ENCODE peak calls at places on chromosomes 4 and X, in ten cellular contexts. S is transverse colon, D is cardiac muscle cell, F is vagina, I is ovary, K is fibroblast of lung, Z is lower lobe of right lung, U is brain microvascular endothelial cell, J is PC-9, E is astrocyte. P is an unnamed sample.
A peak's percentile ranks its signal among the peaks of the same experiment; 100 is the strongest.

GRCh38 chrX:2388669-2389068 is 112.1 kb downstream of the DHRSX start:
- DNase-seq in D (no peak), S (no peak), E (no peak), I (no peak), U (no peak), F (no peak), J (no peak), K (no peak), Z (no peak), P (no peak)

GRCh38 chr4:105895609-105896460 is 564 bp downstream of the NPNT start:
- DNase-seq in D (peak; percentile 44), I (peak; percentile 39), F (no peak), E (peak; percentile 2), U (no peak), Z (peak; percentile 67), J (no peak), S (peak; percentile 52), K (no peak), P (no peak)

GRCh38 chr4:138560448-138560847 is 318.3 kb upstream of the SLC7A11 start:
- DNase-seq in I (no peak), S (no peak), J (no peak), Z (no peak), D (no peak), K (no peak), U (no peak), E (no peak), F (no peak), P (no peak)

GRCh38 chrX:67544871-67545771 is 1.3 kb downstream of the AR start:
- DNase-seq in D (no peak), Z (peak; percentile 34), E (peak; percentile 32), J (no peak), I (peak; percentile 51), U (peak; percentile 18), S (no peak), F (no peak), K (peak; percentile 55), P (no peak)

GRCh38 chrX:129876734-129877395 is 29.1 kb upstream of the UTP14A start:
- DNase-seq in F (no peak), J (peak; percentile 95), Z (no peak), D (no peak), S (no peak), U (peak; percentile 3), K (peak; percentile 2), E (peak; percentile 74), I (no peak), P (peak; percentile 31)

GRCh38 chr4:156388826-156389225 is 435.2 kb upstream of the CTSO start:
- DNase-seq in K (peak; percentile 17), D (no peak), I (no peak), J (no peak), E (peak; percentile 45), S (no peak), F (no peak), Z (no peak), U (peak; percentile 32), P (no peak)

GRCh38 chr4:83109480-83110221 is 4.9 kb downstream of the PLAC8 start:
- DNase-seq in Z (peak; percentile 66), I (peak; percentile 46), J (no peak), K (no peak), E (no peak), U (no peak), F (no peak), S (peak; percentile 45), D (peak; percentile 72), P (no peak)

GRCh38 chrX:1400049-1400448 is 8.1 kb upstream of the SLC25A6 start:
- DNase-seq in F (no peak), K (no peak), U (no peak), I (peak; percentile 21), Z (peak; percentile 39), D (no peak), S (no peak), J (no peak), E (no peak), P (no peak)

GRCh38 chr4:156196722-156197121 is 243.1 kb upstream of the CTSO start:
- DNase-seq in I (no peak), U (no peak), J (no peak), K (no peak), Z (no peak), S (no peak), E (no peak), D (no peak), F (no peak), P (no peak)

GRCh38 chrX:100863326-100863854 is 10.8 kb downstream of the NOX1 start:
- DNase-seq in K (peak; percentile 61), S (no peak), I (no peak), E (no peak), F (no peak), D (no peak), J (no peak), Z (peak; percentile 32), U (no peak), P (no peak)

GRCh38 chr4:21726255-21726815 is 222.2 kb downstream of the KCNIP4 start:
- DNase-seq in D (no peak), F (no peak), I (no peak), J (no peak), Z (no peak), K (peak; percentile 9), E (peak; percentile 49), S (no peak), U (peak; percentile 40), P (no peak)

GRCh38 chr4:180909279-180909678 is 1333.9 kb upstream of the TENM3 start:
- DNase-seq in J (no peak), D (peak; percentile 2), F (no peak), U (no peak), S (no peak), I (no peak), Z (no peak), K (peak; percentile 11), E (no peak), P (no peak)

GRCh38 chr4:86401826-86402225 is 42.0 kb upstream of the MAPK10 start:
- DNase-seq in J (no peak), S (no peak), K (no peak), F (no peak), Z (no peak), E (no peak), D (no peak), U (no peak), I (no peak), P (no peak)

GRCh38 chr4:53818112-53818511 is 226.8 kb upstream of the LNX1 start:
- DNase-seq in J (no peak), E (no peak), U (no peak), Z (no peak), I (no peak), F (no peak), K (peak; percentile 36), D (no peak), S (no peak), P (no peak)

GRCh38 chr4:94934201-94934600 is 176.4 kb downstream of the BMPR1B start:
- DNase-seq in E (peak; percentile 62), J (no peak), K (peak; percentile 46), I (no peak), S (no peak), Z (no peak), F (no peak), U (peak; percentile 5), D (no peak), P (no peak)

GRCh38 chrX:84044051-84044450 is 143.9 kb downstream of the RPS6KA6 start:
- DNase-seq in E (no peak), U (no peak), I (no peak), K (no peak), F (no peak), S (no peak), Z (no peak), D (no peak), J (no peak), P (no peak)

GRCh38 chrX:47351706-47352105 is 18.7 kb upstream of the ZNF157 start:
- DNase-seq in E (peak; percentile 57), U (peak; percentile 24), F (no peak), K (peak; percentile 9), S (no peak), J (no peak), Z (no peak), D (no peak), I (no peak), P (no peak)

GRCh38 chrX:55072286-55072685 is 2.5 kb upstream of the PAGE2B start:
- DNase-seq in I (no peak), F (no peak), U (no peak), K (no peak), Z (no peak), E (no peak), S (no peak), D (no peak), J (no peak), P (no peak)
- TF ChIP-seq CTCF in I (no peak), F (no peak), U (no peak), K (no peak), Z (no peak), E (no peak), S (no peak), D (no peak), J (no peak), P (no peak)

GRCh38 chr4:4339504-4340085 is 47.3 kb upstream of the NSG1 start:
- DNase-seq in I (peak; percentile 62), E (no peak), J (no peak), S (no peak), U (no peak), Z (no peak), D (peak; percentile 70), F (no peak), K (no peak), P (no peak)
- H3K27me3 ChIP-seq in I (no peaks in the 10 kb centered on the region), E (peaks cover 27% of the 10 kb centered on the region), J (peaks cover 37% of the 10 kb centered on the region), S (no peaks in the 10 kb centered on the region), U (no peaks in the 10 kb centered on the region), Z (no peaks in the 10 kb centered on the region), D (no peaks in the 10 kb centered on the region), F (no peaks in the 10 kb centered on the region), K (peaks cover 4% of the 10 kb centered on the region), P (no peaks in the 10 kb centered on the region)

DNA sequence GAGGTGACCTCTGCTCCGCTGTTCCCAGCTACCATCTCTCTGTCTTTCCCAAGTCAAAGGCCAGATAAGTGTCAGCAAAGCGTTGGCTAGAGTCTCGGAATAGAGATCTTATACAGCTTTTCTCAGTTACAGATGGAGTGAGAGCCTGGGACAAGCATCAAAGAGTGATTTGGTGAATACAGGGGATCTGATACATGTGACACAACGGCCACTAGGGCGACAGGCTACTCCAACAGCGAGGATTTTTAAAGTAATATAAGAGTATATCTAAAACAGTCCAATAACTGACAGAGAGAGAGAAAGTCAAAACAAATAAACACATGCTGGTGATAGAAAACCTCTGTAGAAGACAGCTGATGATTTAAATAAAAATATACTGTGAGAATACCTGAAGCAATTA is 433.1 kb upstream of the SMIM31 start:
- DNase-seq in S (no peak), D (no peak), U (no peak), F (no peak), E (no peak), Z (no peak), I (no peak), K (no peak), J (no peak), P (no peak)
- TF ChIP-seq CTCF in S (no peak), D (no peak), U (no peak), F (no peak), E (no peak), Z (no peak), I (no peak), K (no peak), J (no peak), P (peak; percentile 8)

DNA sequence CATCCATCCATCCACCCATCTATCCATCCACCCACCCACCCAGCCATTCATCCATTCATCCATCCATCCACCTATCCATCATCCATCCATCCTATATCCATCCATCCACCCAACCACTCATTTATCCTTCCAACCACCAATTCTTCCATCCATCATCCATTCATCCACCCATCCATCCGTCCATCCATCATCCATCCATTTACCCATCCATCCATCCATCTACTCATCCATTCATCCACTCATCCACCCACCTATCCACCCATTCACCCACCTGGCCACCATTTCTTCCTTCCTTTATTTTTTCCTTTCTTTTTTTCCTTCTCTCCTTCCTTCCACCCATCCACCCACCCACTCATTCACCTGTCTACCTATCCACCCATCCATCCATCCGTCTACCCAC is 25.2 kb downstream of the HTRA3 start:
- DNase-seq in K (no peak), S (no peak), U (no peak), D (no peak), I (no peak), E (no peak), Z (no peak), F (no peak), J (no peak), P (no peak)
- H3K27me3 ChIP-seq in K (no peaks in the 10 kb centered on the region), S (no peaks in the 10 kb centered on the region), U (no peaks in the 10 kb centered on the region), D (no peaks in the 10 kb centered on the region), I (no peaks in the 10 kb centered on the region), E (no peaks in the 10 kb centered on the region), Z (no peaks in the 10 kb centered on the region), F (no peaks in the 10 kb centered on the region), J (no peaks in the 10 kb centered on the region), P (peaks cover 2% of the 10 kb centered on the region)

P was measured in kidney epithelial cell.